ENCODE peak calls at places on chromosomes 11 and 22, in four cellular contexts. K, I, Q and W are unnamed samples.

GRCh38 chr11:38481391-38481790 is 1883.4 kb upstream of the RAG2 start:
- DNase-seq in K (no peak), Q (no peak), I (no peak), W (no peak)

GRCh38 chr11:12587333-12587997 is 86.8 kb upstream of the TEAD1 start:
- DNase-seq in K (no peak), I (peak), Q (no peak), W (no peak)

GRCh38 chr11:2725367-2726300 is 25.8 kb upstream of the KCNQ1OT1 start:
- DNase-seq in I (peak), Q (no peak), K (peak), W (no peak)

GRCh38 chr11:95661159-95661558 is 128.4 kb downstream of the FAM76B start:
- DNase-seq in K (no peak), I (no peak), Q (no peak), W (no peak)

GRCh38 chr11:2348986-2349385 is 28.1 kb upstream of the CD81 start:
- DNase-seq in Q (no peak), I (peak), K (no peak), W (no peak)

GRCh38 chr11:64522036-64522435 is 69.0 kb upstream of the SLC22A12 start:
- DNase-seq in I (no peak), Q (no peak), K (no peak), W (no peak)

GRCh38 chr22:48554893-48555552 is 1272.7 kb downstream of the BRD1 start:
- DNase-seq in Q (no peak), I (no peak), K (no peak), W (peak)

GRCh38 chr22:44108076-44108475 is 72.6 kb upstream of the PARVG start:
- DNase-seq in Q (no peak), K (no peak), I (no peak), W (no peak)

GRCh38 chr22:36930041-36930935 is 16.9 kb downstream of the CSF2RB start:
- DNase-seq in K (no peak), Q (no peak), I (no peak), W (no peak)

GRCh38 chr11:72079776-72080325 is 491 bp downstream of the NUMA1 start:
- DNase-seq in K (no peak), Q (no peak), I (peak), W (no peak)

GRCh38 chr11:64253481-64253880 is 2.2 kb downstream of the PLCB3 start:
- DNase-seq in K (peak), I (no peak), Q (no peak), W (no peak)

GRCh38 chr11:35142481-35143207 is 3.7 kb downstream of the CD44 start:
- DNase-seq in Q (no peak), K (peak), I (peak), W (no peak)

GRCh38 chr11:102047305-102047924 is at the start of gene CFAP300:
- DNase-seq in K (peak), Q (peak), I (peak), W (peak)

GRCh38 chr11:64563966-64564365 is 27.1 kb upstream of the SLC22A12 start:
- DNase-seq in Q (no peak), K (no peak), I (no peak), W (no peak)

GRCh38 chr11:45556851-45557707 is 108.3 kb downstream of the CHST1 start:
- DNase-seq in K (no peak), I (peak), Q (no peak), W (no peak)

GRCh38 chr22:20615021-20615420 is 107.6 kb downstream of the MED15 start:
- DNase-seq in I (no peak), Q (no peak), K (no peak), W (no peak)

GRCh38 chr22:49915610-49916009 is 2.6 kb downstream of the ALG12 start:
- DNase-seq in Q (no peak), I (no peak), K (no peak), W (no peak)

GRCh38 chr22:38397189-38398097 is 57.6 kb downstream of the KCNJ4 start:
- DNase-seq in Q (no peak), I (peak), K (peak), W (no peak)

GRCh38 chr11:111737877-111738205 is 28.3 kb downstream of the PPP2R1B start:
- DNase-seq in K (no peak), Q (no peak), I (no peak), W (no peak)

GRCh38 chr11:122864386-122864785 is 18.2 kb upstream of the JHY start:
- DNase-seq in K (no peak), I (no peak), Q (no peak), W (no peak)

GRCh38 chr11:122861631-122862030 is 20.9 kb upstream of the JHY start:
- DNase-seq in I (no peak), K (no peak), Q (no peak), W (no peak)

GRCh38 chr11:122863704-122864326 is 18.7 kb upstream of the JHY start:
- DNase-seq in I (peak), K (peak), Q (peak), W (no peak)

GRCh38 chr11:122862091-122862490 is 20.5 kb upstream of the JHY start:
- DNase-seq in K (no peak), I (no peak), Q (no peak), W (no peak)
- TF ChIP-seq CTCF in K (no peak), I (no peak), Q (no peak), W (no peak)

GRCh38 chr11:74726547-74727182 is 4.6 kb downstream of the CHRDL2 start:
- DNase-seq in Q (peak), I (peak), K (peak), W (peak)
- TF ChIP-seq CTCF in Q (peak), I (peak), K (peak), W (peak)

GRCh38 chr22:25060522-25061071 is 108.1 kb downstream of the KIAA1671 start:
- DNase-seq in K (no peak), I (no peak), Q (no peak), W (no peak)
- TF ChIP-seq CTCF in K (peak), I (no peak), Q (peak), W (peak)

GRCh38 chr11:96943970-96944369 is 554.2 kb downstream of the JRKL start:
- DNase-seq in K (no peak), Q (no peak), I (no peak), W (no peak)
- TF ChIP-seq CTCF in K (no peak), Q (no peak), I (no peak), W (peak)

DNA sequence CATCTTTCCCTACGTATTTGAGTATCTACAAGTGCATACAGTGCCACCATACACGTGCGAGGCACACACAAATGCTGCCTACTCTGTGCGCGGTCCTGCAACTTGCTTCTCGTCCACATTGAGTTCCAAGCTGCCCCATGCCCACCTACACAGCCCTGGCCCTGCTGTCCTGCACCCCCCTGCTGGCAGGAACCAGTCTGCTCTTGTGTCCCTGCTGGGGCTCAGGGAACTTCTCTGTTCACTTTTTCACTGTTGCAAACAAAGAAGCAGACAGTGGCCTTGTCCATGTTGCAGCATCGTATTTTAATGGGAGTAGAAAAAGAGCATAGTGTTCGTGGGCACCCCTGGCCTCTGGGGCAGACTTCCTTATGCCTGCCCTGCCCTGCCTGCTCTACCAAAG is 14.0 kb downstream of the CPT1A start:
- DNase-seq in I (no peak), K (no peak), Q (no peak), W (no peak)
- TF ChIP-seq CTCF in I (no peak), K (no peak), Q (no peak), W (no peak)

DNA sequence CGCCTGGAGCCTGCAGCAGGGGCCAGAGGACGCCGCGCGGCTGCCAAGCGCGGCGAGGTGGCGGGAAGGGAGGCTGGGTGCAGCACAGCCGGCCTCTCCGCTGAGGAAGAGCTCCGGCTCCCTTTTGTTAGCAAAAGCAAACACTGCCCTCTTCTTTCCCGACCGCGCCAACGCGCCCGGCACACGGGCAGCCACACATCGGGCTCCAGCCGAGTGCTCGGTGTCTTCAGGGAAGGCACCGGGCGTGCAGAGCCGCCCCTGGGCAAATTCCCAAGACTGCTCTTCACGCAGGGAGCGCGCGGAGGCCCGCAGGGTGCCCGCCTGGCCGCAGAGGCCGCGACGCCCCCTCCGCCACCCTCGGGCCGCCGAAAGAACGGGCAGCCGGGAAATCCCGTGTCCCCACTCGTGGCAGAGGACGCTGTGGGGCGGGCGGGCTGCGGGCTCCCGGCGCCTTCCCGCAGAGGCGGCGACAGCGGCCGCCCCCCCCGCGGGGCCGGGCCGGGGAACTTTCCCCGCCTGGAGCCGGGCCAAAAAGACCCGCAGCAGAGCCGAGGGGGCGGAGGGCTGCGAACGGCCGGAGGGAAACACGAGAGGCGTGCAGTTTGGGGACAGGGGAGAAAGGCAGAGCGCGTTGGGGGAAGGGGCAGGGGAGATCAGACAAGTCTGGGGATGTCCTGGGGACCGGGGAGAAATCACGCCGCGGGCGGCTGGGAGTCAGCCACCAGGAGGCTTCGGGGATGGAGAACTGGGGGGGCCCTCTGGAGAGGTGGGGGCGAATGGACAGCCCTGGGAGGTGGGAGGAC is 931 bp downstream of the CADM1 start:
- DNase-seq in I (peak), K (peak), Q (no peak), W (peak)
- TF ChIP-seq CTCF in I (peak), K (peak), Q (no peak), W (peak)

DNA sequence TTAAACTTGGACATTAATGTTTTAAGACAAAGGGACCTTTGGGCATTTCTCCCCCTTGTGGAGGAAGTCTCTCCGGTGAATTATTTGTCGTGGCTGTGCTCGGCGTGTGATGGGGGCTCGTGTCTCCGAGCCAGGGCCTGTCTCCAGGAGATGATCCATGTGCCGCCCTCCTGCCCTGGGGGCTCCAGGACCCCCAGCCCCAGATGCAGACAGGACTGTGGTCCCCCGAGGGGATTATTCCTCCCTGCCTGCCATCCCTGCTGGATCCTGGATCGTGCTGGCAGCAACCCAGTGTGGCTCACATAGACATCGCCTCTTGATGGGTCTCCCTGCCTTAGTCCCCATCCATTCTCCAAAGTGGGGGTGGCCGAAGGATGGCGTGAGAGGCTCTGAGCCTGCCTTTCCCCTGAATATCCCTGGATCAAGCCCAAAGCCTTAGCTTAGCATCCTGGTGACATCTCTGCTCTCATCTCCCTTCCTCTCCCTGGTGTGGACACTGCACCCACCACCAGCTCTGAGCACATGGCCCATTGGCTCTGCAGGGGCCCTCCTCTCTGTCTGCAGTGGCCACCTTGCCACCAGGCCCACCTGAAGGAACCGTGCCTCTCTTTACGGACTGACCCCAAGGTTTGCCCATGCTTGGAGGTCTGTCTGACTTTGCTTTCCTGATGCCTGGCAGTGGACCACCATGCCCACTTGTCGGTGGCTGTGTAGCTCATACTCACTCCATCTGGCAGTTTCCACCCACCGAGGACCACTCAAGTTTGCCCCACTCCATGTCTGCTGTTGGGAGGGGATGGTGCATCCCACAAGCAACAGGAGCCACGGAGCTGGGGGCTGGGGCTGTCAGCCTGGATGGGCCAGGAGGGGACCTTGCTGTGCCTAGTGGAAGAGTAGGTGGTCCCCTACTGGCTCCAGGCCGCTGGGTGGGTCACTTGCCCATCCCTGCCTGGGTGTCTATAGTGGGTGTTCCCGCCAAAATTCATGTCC is 56.7 kb downstream of the SMIM38 start:
- DNase-seq in K (no peak), Q (no peak), I (no peak), W (no peak)
- TF ChIP-seq CTCF in K (peak), Q (no peak), I (peak), W (peak)

DNA sequence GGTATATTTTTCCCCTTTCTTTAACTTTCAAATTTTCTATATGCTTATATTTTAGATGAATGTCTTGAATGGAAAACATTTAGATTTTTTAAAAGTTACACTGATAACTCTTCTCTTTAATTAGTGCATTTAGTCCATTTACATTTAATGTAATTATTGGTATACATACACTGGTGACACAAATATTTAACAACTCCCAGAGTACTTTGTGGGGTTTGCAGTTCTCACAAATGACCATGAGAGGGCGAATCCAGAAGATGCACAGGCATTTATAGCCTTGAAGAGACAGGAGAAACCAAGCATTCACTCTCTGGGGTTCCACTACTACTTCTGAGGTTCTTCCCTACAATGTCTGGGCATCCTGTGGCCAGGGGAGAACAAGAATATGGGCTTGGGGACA is 125.1 kb downstream of the TIMP3 start:
- DNase-seq in K (no peak), Q (no peak), I (peak), W (no peak)
- TF ChIP-seq CTCF in K (peak), Q (peak), I (peak), W (peak)

GRCh38 chr11:87295237-87295636 is 257.5 kb downstream of the TMEM135 start:
- DNase-seq in I (no peak), Q (no peak), K (no peak), W (no peak)

GRCh38 chr11:87286338-87286737 is 248.6 kb downstream of the TMEM135 start:
- DNase-seq in K (no peak), Q (no peak), I (no peak), W (no peak)

GRCh38 chr11:87292598-87292997 is 254.9 kb downstream of the TMEM135 start:
- DNase-seq in I (no peak), Q (no peak), K (no peak), W (no peak)

GRCh38 chr11:87290304-87290922 is 252.7 kb downstream of the TMEM135 start:
- DNase-seq in Q (no peak), I (peak), K (no peak), W (no peak)
- TF ChIP-seq CTCF in Q (peak), I (peak), K (peak), W (peak)

GRCh38 chr11:60908803-60909202 is 2.4 kb upstream of the PRPF19 start:
- DNase-seq in K (no peak), Q (no peak), I (no peak), W (no peak)

GRCh38 chr11:60912851-60913550 is 957 bp upstream of the TMEM109 start:
- DNase-seq in K (peak), Q (no peak), I (no peak), W (no peak)

GRCh38 chr11:60912223-60912850 is 1.6 kb upstream of the TMEM109 start:
- DNase-seq in Q (no peak), I (no peak), K (peak), W (no peak)

GRCh38 chr11:60910281-60910687 is 3.7 kb upstream of the TMEM109 start:
- DNase-seq in K (no peak), I (no peak), Q (no peak), W (no peak)

DNA sequence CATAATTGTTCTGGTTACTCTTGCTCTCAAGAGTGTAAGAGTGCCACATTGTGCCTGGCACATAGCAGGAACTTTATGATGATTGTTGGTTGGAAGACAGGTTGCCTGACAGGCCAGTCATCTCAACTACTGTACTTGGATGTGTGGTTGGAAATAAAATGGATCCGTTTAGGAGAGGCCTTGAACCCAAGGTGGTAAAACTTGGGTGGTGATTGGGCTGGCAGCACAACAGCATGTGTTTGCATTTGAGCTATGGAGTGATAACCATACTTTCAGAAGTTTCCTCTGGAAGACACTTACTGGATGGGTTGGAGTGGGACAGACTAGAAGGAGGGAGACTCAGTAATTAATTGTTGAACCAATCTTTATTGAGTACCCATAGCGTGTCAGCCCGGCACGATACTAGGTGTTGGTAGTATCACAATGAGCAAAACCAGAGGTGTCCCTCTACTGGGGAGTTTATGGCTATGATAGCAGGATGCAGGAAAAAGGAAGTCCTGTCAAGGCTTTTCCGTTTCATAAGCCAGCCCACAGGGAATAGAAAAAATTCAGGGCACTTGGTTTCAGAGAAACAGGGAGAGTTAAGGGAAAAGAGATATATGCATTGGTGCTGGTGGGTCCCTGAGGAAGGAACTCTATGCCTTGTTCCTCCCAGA is 3.1 kb upstream of the TMEM109 start:
- DNase-seq in I (no peak), K (no peak), Q (no peak), W (no peak)
- TF ChIP-seq CTCF in I (no peak), K (no peak), Q (no peak), W (no peak)